ENCODE peak calls at places on chromosomes 2 and 18, in four cellular contexts. V is transverse colon, Q is AG20443, W is NCI-H2081. F is an unnamed sample.

GRCh38 chr2:62071760-62072680 is 123.9 kb upstream of the B3GNT2 start:
- DNase-seq in W (no peak), Q (no peak), V (no peak), F (no peak)

GRCh38 chr2:19902272-19902730 is 518 bp upstream of the TTC32 start:
- DNase-seq in W (peak; percentile 57), V (no peak), Q (peak; percentile 34), F (no peak)

GRCh38 chr2:235520787-235521186 is 26.9 kb downstream of the AGAP1 start:
- DNase-seq in Q (no peak), W (no peak), V (peak; percentile 3), F (no peak)

GRCh38 chr2:126851756-126852155 is 46.9 kb upstream of the TEX51 start:
- DNase-seq in Q (peak; percentile 3), V (no peak), W (no peak), F (no peak)

GRCh38 chr2:224584768-224585204 is 377 bp downstream of the CUL3 start:
- DNase-seq in V (peak; percentile 58), Q (peak; percentile 55), W (peak; percentile 53), F (peak; percentile 56)

GRCh38 chr2:1236596-1236995 is 176.7 kb upstream of the TPO start:
- DNase-seq in V (no peak), Q (no peak), W (no peak), F (no peak)

GRCh38 chr18:57202881-57203280 is 56.0 kb downstream of the BOD1L2 start:
- DNase-seq in W (no peak), V (no peak), Q (no peak), F (no peak)

GRCh38 chr2:235614176-235614860 is 120.5 kb downstream of the AGAP1 start:
- DNase-seq in V (no peak), Q (peak; percentile 59), W (peak; percentile 76), F (no peak)

GRCh38 chr2:178914259-178914849 is 107.1 kb upstream of the TTN start:
- DNase-seq in W (peak; percentile 84), V (peak; percentile 78), Q (peak; percentile 79), F (peak; percentile 90)